ENCODE peak calls at places on chromosomes 7 and 10, in eight cellular contexts. Y is A549, L is IMR-90, C is HepG2, R is K562, V is HCT116, H is SK-N-SH, F is GM12878. P is an unnamed sample.

GRCh38 chr7:114924066-114924712 is 2.3 kb downstream of the MDFIC start:
- DNase-seq in Y (no peak), L (no peak), C (no peak), R (no peak), V (no peak), H (no peak), F (no peak), P (no peak)

GRCh38 chr10:77351386-77351785 is 286.2 kb downstream of the KCNMA1 start:
- DNase-seq in Y (peak), L (peak), C (no peak), R (no peak), V (no peak), H (no peak), F (no peak), P (no peak)

GRCh38 chr7:112874909-112875308 is 84.7 kb upstream of the TMEM168 start:
- DNase-seq in Y (no peak), L (no peak), C (no peak), R (no peak), V (no peak), H (no peak), F (no peak), P (no peak)

GRCh38 chr7:30702200-30702599 is 19.9 kb upstream of the CRHR2 start:
- DNase-seq in Y (no peak), L (no peak), C (no peak), R (no peak), V (no peak), H (no peak), F (no peak), P (no peak)

GRCh38 chr7:84060760-84061261 is 133.8 kb downstream of the SEMA3A start:
- DNase-seq in Y (peak), L (peak), C (no peak), R (no peak), V (no peak), H (no peak), F (no peak), P (no peak)

GRCh38 chr7:55018361-55019328 is at the start of gene EGFR:
- DNase-seq in Y (peak), L (peak), C (no peak), R (no peak), V (peak), H (peak), F (no peak), P (no peak)

GRCh38 chr7:128833148-128833938 is 3.1 kb downstream of the FLNC start:
- DNase-seq in Y (no peak), L (peak), C (no peak), R (peak), V (no peak), H (peak), F (no peak), P (peak)

GRCh38 chr10:48455392-48456151 is 149.1 kb downstream of the MAPK8 start:
- DNase-seq in Y (no peak), L (no peak), C (no peak), R (no peak), V (no peak), H (no peak), F (no peak), P (no peak)

GRCh38 chr7:130092598-130092997 is 22.3 kb downstream of the KLHDC10 start:
- DNase-seq in Y (no peak), L (no peak), C (no peak), R (no peak), V (no peak), H (no peak), F (no peak), P (no peak)

GRCh38 chr10:64528294-64529002 is 1007.2 kb downstream of the REEP3 start:
- DNase-seq in Y (no peak), L (no peak), C (no peak), R (no peak), V (no peak), H (peak), F (no peak), P (no peak)

GRCh38 chr7:17021205-17021604 is 139.4 kb upstream of the AGR3 start:
- DNase-seq in Y (no peak), L (peak), C (peak), R (no peak), V (no peak), H (no peak), F (no peak), P (no peak)

GRCh38 chr7:17020250-17020649 is 138.5 kb upstream of the AGR3 start:
- DNase-seq in Y (no peak), L (no peak), C (peak), R (no peak), V (no peak), H (no peak), F (no peak), P (no peak)

GRCh38 chr7:17026269-17026668 is 144.5 kb upstream of the AGR3 start:
- DNase-seq in Y (no peak), L (no peak), C (no peak), R (no peak), V (no peak), H (no peak), F (no peak), P (no peak)

GRCh38 chr7:17019106-17019505 is 137.3 kb upstream of the AGR3 start:
- DNase-seq in Y (no peak), L (no peak), C (no peak), R (no peak), V (no peak), H (no peak), F (no peak), P (no peak)

GRCh38 chr7:17022915-17023314 is 141.1 kb upstream of the AGR3 start:
- DNase-seq in Y (no peak), L (no peak), C (no peak), R (no peak), V (no peak), H (no peak), F (no peak), P (no peak)
- TF ChIP-seq RAD21 in Y (no peak), L (no peak), C (no peak), R (no peak), V (no peak), H (no peak), F (no peak), P (no peak)

GRCh38 chr7:47786557-47787248 is 161.6 kb downstream of the PKD1L1 start:
- DNase-seq in Y (peak), L (peak), C (peak), R (no peak), V (peak), H (no peak), F (no peak), P (peak)
- TF ChIP-seq RAD21 in Y (peak), L (peak), C (peak), R (no peak), V (peak), H (no peak), F (no peak), P (no peak)

GRCh38 chr10:90560331-90560730 is 297.5 kb downstream of the HTR7 start:
- DNase-seq in Y (no peak), L (no peak), C (no peak), R (no peak), V (no peak), H (no peak), F (no peak), P (no peak)
- TF ChIP-seq RAD21 in Y (no peak), L (no peak), C (no peak), R (no peak), V (no peak), H (no peak), F (no peak), P (no peak)

GRCh38 chr7:25125137-25125946 is at the start of gene CYCS:
- DNase-seq in Y (peak), L (peak), C (peak), R (peak), V (peak), H (peak), F (peak), P (peak)

GRCh38 chr7:25119102-25119501 is 6.0 kb downstream of the CYCS start:
- DNase-seq in Y (no peak), L (no peak), C (no peak), R (no peak), V (no peak), H (no peak), F (no peak), P (no peak)

GRCh38 chr7:25122373-25122772 is 2.7 kb downstream of the CYCS start:
- DNase-seq in Y (no peak), L (peak), C (no peak), R (no peak), V (no peak), H (no peak), F (no peak), P (no peak)

GRCh38 chr7:25121599-25121998 is 3.5 kb downstream of the CYCS start:
- DNase-seq in Y (no peak), L (no peak), C (no peak), R (no peak), V (no peak), H (no peak), F (no peak), P (no peak)

GRCh38 chr7:25124485-25125136 is 449 bp downstream of the CYCS start:
- DNase-seq in Y (no peak), L (no peak), C (no peak), R (peak), V (no peak), H (peak), F (no peak), P (no peak)
- TF ChIP-seq RAD21 in Y (no peak), L (no peak), C (no peak), R (no peak), V (no peak), H (no peak), F (no peak), P (no peak)

P was measured in H1.